ENCODE peak calls at places on chromosome 11, in five cellular contexts. U, N, L, D and K are unnamed samples.

GRCh38 chr11:126061707-126062678 is 673 bp downstream of the CDON start:
- DNase-seq in U (peak), L (peak), N (peak), D (peak), K (peak)

GRCh38 chr11:62242021-62242420 is at the start of gene SCGB1D2:
- DNase-seq in N (peak), L (no peak), U (peak), D (no peak), K (peak)

GRCh38 chr11:117034901-117035300 is 63.3 kb downstream of the SIK3 start:
- DNase-seq in L (no peak), D (no peak), U (no peak), N (no peak), K (no peak)

GRCh38 chr11:92711913-92712312 is 257.5 kb upstream of the MTNR1B start:
- DNase-seq in N (no peak), D (no peak), U (no peak), L (no peak), K (no peak)

GRCh38 chr11:119000906-119001305 is 3.0 kb downstream of the CENATAC start:
- DNase-seq in D (no peak), N (no peak), U (no peak), L (no peak), K (no peak)

GRCh38 chr11:1128333-1129142 is 29.2 kb upstream of the MUC5AC start:
- DNase-seq in U (no peak), N (no peak), L (no peak), D (no peak), K (no peak)

GRCh38 chr11:67268036-67268683 is 1.9 kb downstream of the GRK2 start:
- DNase-seq in N (peak), L (no peak), U (no peak), D (no peak), K (no peak)

GRCh38 chr11:72584933-72585597 is 89.2 kb downstream of the PDE2A start:
- DNase-seq in U (no peak), D (no peak), N (no peak), L (no peak), K (no peak)

GRCh38 chr11:130897262-130898182 is 18.8 kb downstream of the SNX19 start:
- DNase-seq in L (peak), U (no peak), D (peak), N (peak), K (no peak)

GRCh38 chr11:31120428-31120827 is 249.1 kb downstream of the DCDC1 start:
- DNase-seq in N (no peak), L (no peak), U (no peak), D (no peak), K (no peak)

GRCh38 chr11:73245461-73245860 is 26.7 kb upstream of the P2RY6 start:
- DNase-seq in N (no peak), D (no peak), U (no peak), L (no peak), K (no peak)

GRCh38 chr11:27100534-27100933 is 59.9 kb downstream of the BBOX1 start:
- DNase-seq in N (no peak), U (no peak), D (no peak), L (no peak), K (peak)

GRCh38 chr11:73193251-73194033 is 24.6 kb upstream of the P2RY2 start:
- DNase-seq in D (no peak), L (no peak), N (no peak), U (no peak), K (no peak)